ENCODE peak calls at places on chromosomes 11 and 22, in ten cellular contexts. Z, L, E, N, G, H, I, O, T and S are unnamed samples.

GRCh38 chr11:12155696-12156095 is 45.3 kb downstream of the MICAL2 start:
- DNase-seq in Z (no peak), L (no peak), E (no peak), N (no peak), G (no peak), H (no peak), I (no peak), O (no peak), T (no peak), S (no peak)

GRCh38 chr11:42521994-42522393 is 789.8 kb upstream of the API5 start:
- DNase-seq in Z (no peak), L (no peak), E (no peak), N (peak), G (no peak), H (no peak), I (peak), O (no peak), T (no peak), S (peak)

GRCh38 chr11:47918370-47918690 is 62.0 kb upstream of the PTPRJ start:
- DNase-seq in Z (peak), L (no peak), E (no peak), N (no peak), G (no peak), H (no peak), I (no peak), O (no peak), T (no peak), S (no peak)

GRCh38 chr11:35043933-35044332 is 95.0 kb upstream of the CD44 start:
- DNase-seq in Z (no peak), L (no peak), E (no peak), N (peak), G (no peak), H (no peak), I (no peak), O (no peak), T (no peak), S (no peak)

GRCh38 chr11:40100204-40100603 is 1359.2 kb downstream of the LRRC4C start:
- DNase-seq in Z (no peak), L (no peak), E (no peak), N (no peak), G (no peak), H (no peak), I (no peak), O (no peak), T (no peak), S (no peak)

GRCh38 chr11:85822814-85823213 is 11.9 kb upstream of the SYTL2 start:
- DNase-seq in Z (no peak), L (peak), E (no peak), N (peak), G (no peak), H (no peak), I (peak), O (no peak), T (peak), S (no peak)

GRCh38 chr22:45548991-45549736 is 46.5 kb downstream of the FBLN1 start:
- DNase-seq in Z (peak), L (peak), E (no peak), N (peak), G (peak), H (peak), I (peak), O (peak), T (peak), S (peak)

GRCh38 chr22:36149464-36149863 is 11.1 kb downstream of the APOL3 start:
- DNase-seq in Z (no peak), L (no peak), E (no peak), N (peak), G (no peak), H (no peak), I (no peak), O (no peak), T (no peak), S (peak)

GRCh38 chr11:47980907-47981621 is 705 bp downstream of the PTPRJ start:
- DNase-seq in Z (no peak), L (peak), E (peak), N (no peak), G (peak), H (no peak), I (peak), O (peak), T (no peak), S (no peak)

GRCh38 chr11:110093407-110094297 is 460 bp downstream of the ZC3H12C start:
- DNase-seq in Z (peak), L (peak), E (peak), N (peak), G (peak), H (no peak), I (peak), O (peak), T (peak), S (peak)

GRCh38 chr22:49188091-49188490 is 639.6 kb downstream of the BRD1 start:
- DNase-seq in Z (no peak), L (no peak), E (no peak), N (no peak), G (no peak), H (no peak), I (no peak), O (no peak), T (no peak), S (no peak)

GRCh38 chr11:45771194-45771941 is 33.6 kb upstream of the SLC35C1 start:
- DNase-seq in Z (peak), L (peak), E (peak), N (peak), G (peak), H (peak), I (peak), O (peak), T (peak), S (peak)

GRCh38 chr11:100574894-100575769 is 112.0 kb upstream of the ARHGAP42 start:
- DNase-seq in Z (peak), L (peak), E (no peak), N (peak), G (no peak), H (no peak), I (peak), O (no peak), T (no peak), S (peak)

GRCh38 chr22:22591348-22592299 is 32.6 kb upstream of the PRAME start:
- DNase-seq in Z (no peak), L (peak), E (no peak), N (no peak), G (no peak), H (no peak), I (peak), O (no peak), T (no peak), S (no peak)

GRCh38 chr22:28706845-28707244 is 27.2 kb upstream of the TTC28 start:
- DNase-seq in Z (no peak), L (no peak), E (no peak), N (no peak), G (no peak), H (no peak), I (no peak), O (no peak), T (no peak), S (no peak)

GRCh38 chr22:20247010-20247505 is 21.1 kb downstream of the RTN4R start:
- DNase-seq in Z (peak), L (peak), E (no peak), N (no peak), G (no peak), H (no peak), I (no peak), O (no peak), T (peak), S (no peak)

GRCh38 chr11:7905549-7905948 is 25.5 kb downstream of the OR10A6 start:
- DNase-seq in Z (no peak), L (no peak), E (no peak), N (no peak), G (no peak), H (no peak), I (no peak), O (no peak), T (no peak), S (no peak)

GRCh38 chr22:22745225-22746060 is 101.0 kb downstream of the GGTLC2 start:
- DNase-seq in Z (peak), L (peak), E (no peak), N (peak), G (peak), H (no peak), I (peak), O (peak), T (no peak), S (peak)

GRCh38 chr11:2312232-2313042 is 10.6 kb downstream of the TSPAN32 start:
- DNase-seq in Z (no peak), L (peak), E (peak), N (peak), G (no peak), H (peak), I (peak), O (no peak), T (peak), S (peak)

GRCh38 chr11:118792642-118793124 is 1.7 kb upstream of the DDX6 start:
- DNase-seq in Z (peak), L (peak), E (peak), N (peak), G (peak), H (peak), I (peak), O (peak), T (peak), S (peak)

GRCh38 chr11:61580292-61580888 is 486 bp downstream of the SYT7 start:
- DNase-seq in Z (peak), L (no peak), E (no peak), N (no peak), G (peak), H (no peak), I (peak), O (no peak), T (no peak), S (no peak)

GRCh38 chr11:64112771-64113461 is 53.0 kb downstream of the MACROD1 start:
- DNase-seq in Z (no peak), L (no peak), E (no peak), N (no peak), G (no peak), H (no peak), I (no peak), O (no peak), T (no peak), S (no peak)

GRCh38 chr11:34564406-34564805 is 50.8 kb upstream of the ELF5 start:
- DNase-seq in Z (no peak), L (peak), E (no peak), N (peak), G (peak), H (no peak), I (peak), O (no peak), T (peak), S (peak)

GRCh38 chr11:100984668-100985067 is 144.9 kb downstream of the PGR start:
- DNase-seq in Z (no peak), L (no peak), E (no peak), N (no peak), G (no peak), H (no peak), I (no peak), O (no peak), T (no peak), S (no peak)

GRCh38 chr22:39291501-39291900 is 27.9 kb downstream of the RPL3 start:
- DNase-seq in Z (no peak), L (no peak), E (no peak), N (no peak), G (no peak), H (no peak), I (no peak), O (no peak), T (no peak), S (no peak)

GRCh38 chr22:39290248-39290720 is 29.1 kb downstream of the RPL3 start:
- DNase-seq in Z (no peak), L (no peak), E (no peak), N (no peak), G (peak), H (no peak), I (peak), O (no peak), T (no peak), S (peak)

GRCh38 chr22:39289445-39290247 is 29.8 kb downstream of the RPL3 start:
- DNase-seq in Z (no peak), L (no peak), E (no peak), N (no peak), G (peak), H (no peak), I (no peak), O (no peak), T (no peak), S (no peak)

GRCh38 chr22:39292002-39292401 is 27.4 kb downstream of the RPL3 start:
- DNase-seq in Z (no peak), L (no peak), E (no peak), N (no peak), G (peak), H (no peak), I (peak), O (no peak), T (no peak), S (no peak)

DNA sequence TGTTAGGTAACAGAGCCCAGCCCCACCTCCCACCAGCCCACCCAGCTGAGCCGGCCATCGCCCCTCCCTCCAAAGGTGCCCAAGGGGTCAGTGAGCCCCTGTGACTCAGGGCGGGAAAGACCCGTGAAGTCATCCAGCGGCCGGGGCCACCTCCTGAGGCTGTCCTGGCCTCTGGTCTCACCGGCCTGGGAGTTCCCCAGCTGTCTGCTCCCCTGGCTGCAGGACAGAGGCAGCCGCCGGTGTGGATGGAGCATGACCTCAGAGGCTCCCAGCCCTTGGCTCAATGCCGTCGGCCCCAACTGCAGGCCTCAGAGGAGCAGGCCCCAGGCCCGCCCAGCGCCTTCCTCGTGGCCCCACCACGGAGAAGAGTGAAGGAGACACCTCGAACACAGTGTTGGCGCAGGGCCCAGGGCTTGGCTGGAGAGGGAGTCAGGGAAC is 28.7 kb downstream of the RPL3 start:
- DNase-seq in Z (no peak), L (peak), E (no peak), N (peak), G (peak), H (no peak), I (peak), O (no peak), T (peak), S (peak)
- TF ChIP-seq CTCF in Z (no peak), L (no peak), E (no peak), N (no peak), G (no peak), H (no peak), I (no peak), O (no peak), T (no peak), S (no peak)

GRCh38 chr22:50733521-50734342 is 4.3 kb upstream of the ACR start:
- DNase-seq in Z (no peak), L (peak), E (peak), N (peak), G (no peak), H (no peak), I (no peak), O (peak), T (no peak), S (no peak)
- TF ChIP-seq CTCF in Z (no peak), L (peak), E (no peak), N (no peak), G (no peak), H (no peak), I (no peak), O (no peak), T (no peak), S (no peak)

DNA sequence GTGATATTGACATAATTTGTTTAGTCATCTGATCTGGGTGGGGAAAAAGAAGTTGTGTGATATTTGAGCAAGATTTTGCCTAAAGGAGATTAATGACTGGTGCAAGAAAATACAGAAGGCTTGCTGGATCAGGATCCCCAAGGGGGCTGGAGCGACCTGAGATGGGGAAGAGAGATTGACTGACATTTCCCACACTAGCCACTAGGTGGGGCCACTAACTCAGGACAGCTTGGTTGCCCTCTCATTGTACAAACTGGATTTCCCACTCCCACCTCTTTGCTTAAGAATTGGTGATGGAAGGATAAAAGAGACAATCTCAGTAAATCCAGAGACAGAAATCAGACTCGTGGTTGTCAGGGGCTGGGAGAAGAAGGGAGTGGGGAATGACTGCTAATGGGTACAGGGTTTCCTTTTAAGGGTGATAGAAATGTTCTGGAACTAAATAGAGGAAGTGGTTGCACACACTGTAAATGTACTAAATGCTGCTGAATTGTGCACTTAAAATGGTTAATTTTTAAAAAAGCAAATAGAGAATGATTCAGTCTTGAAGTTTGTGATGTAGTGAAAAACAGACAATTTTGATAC is 50.7 kb downstream of the CTTN start:
- DNase-seq in Z (peak), L (no peak), E (no peak), N (no peak), G (no peak), H (no peak), I (no peak), O (no peak), T (no peak), S (no peak)
- TF ChIP-seq CTCF in Z (peak), L (peak), E (peak), N (peak), G (peak), H (peak), I (peak), O (no peak), T (peak), S (peak)

GRCh38 chr11:117230981-117231636 is 764 bp downstream of the PCSK7 start:
- DNase-seq in Z (no peak), L (no peak), E (no peak), N (no peak), G (no peak), H (no peak), I (peak), O (peak), T (no peak), S (no peak)

GRCh38 chr11:117232911-117233409 is 489 bp downstream of the RNF214 start:
- DNase-seq in Z (peak), L (no peak), E (peak), N (no peak), G (no peak), H (no peak), I (no peak), O (no peak), T (no peak), S (no peak)

GRCh38 chr11:117230286-117230961 is 1.4 kb downstream of the PCSK7 start:
- DNase-seq in Z (no peak), L (peak), E (no peak), N (no peak), G (no peak), H (no peak), I (peak), O (no peak), T (no peak), S (no peak)

GRCh38 chr11:117231637-117232021 is 244 bp downstream of the PCSK7 start:
- DNase-seq in Z (peak), L (no peak), E (no peak), N (no peak), G (no peak), H (no peak), I (no peak), O (no peak), T (no peak), S (no peak)

GRCh38 chr11:117232022-117232878 is at the start of the genes PCSK7 and RNF214:
- DNase-seq in Z (peak), L (peak), E (peak), N (peak), G (peak), H (peak), I (peak), O (peak), T (no peak), S (peak)
- TF ChIP-seq CTCF in Z (peak), L (peak), E (peak), N (peak), G (peak), H (peak), I (peak), O (peak), T (peak), S (peak)